ENCODE peak calls at places on chromosome 21, in seven cellular contexts. J is thoracic aorta; R is CD4-positive, alpha-beta T cell; W is AG04450; E is HFF-Myc; C is neural crest cell; L is Calu3. K is an unnamed sample.

GRCh38 chr21:46188226-46189212 is 4.3 kb upstream of the SPATC1L start:
- DNase-seq in J (no peak), R (no peak), W (no peak), E (no peak), C (no peak), L (peak), K (no peak)

GRCh38 chr21:25115021-25115420 is 492.3 kb downstream of the MRPL39 start:
- DNase-seq in J (no peak), R (no peak), W (no peak), E (no peak), C (no peak), L (no peak), K (no peak)

GRCh38 chr21:42366292-42367010 is at the start of gene TFF1:
- DNase-seq in J (no peak), R (no peak), W (no peak), E (no peak), C (no peak), L (peak), K (no peak)

GRCh38 chr21:14523234-14523633 is 22.9 kb downstream of the SAMSN1 start:
- DNase-seq in J (no peak), R (no peak), W (no peak), E (no peak), C (no peak), L (no peak), K (no peak)

GRCh38 chr21:15754640-15755039 is 24.9 kb downstream of the USP25 start:
- DNase-seq in J (no peak), R (no peak), W (no peak), E (no peak), C (no peak), L (no peak), K (no peak)

GRCh38 chr21:41772351-41773080 is 5.7 kb upstream of the RIPK4 start:
- DNase-seq in J (no peak), R (no peak), W (no peak), E (no peak), C (no peak), L (no peak), K (no peak)

GRCh38 chr21:45858180-45858579 is 123.4 kb upstream of the COL6A1 start:
- DNase-seq in J (no peak), R (no peak), W (no peak), E (no peak), C (no peak), L (no peak), K (no peak)

GRCh38 chr21:44296103-44296519 is 3.7 kb upstream of the PFKL start:
- DNase-seq in J (no peak), R (no peak), W (no peak), E (no peak), C (no peak), L (no peak), K (no peak)

GRCh38 chr21:43731891-43732711 is 13.2 kb downstream of the PDXK start:
- DNase-seq in J (no peak), R (no peak), W (no peak), E (no peak), C (no peak), L (no peak), K (no peak)

GRCh38 chr21:42417533-42417932 is 13.8 kb downstream of the UBASH3A start:
- DNase-seq in J (no peak), R (peak), W (no peak), E (no peak), C (no peak), L (no peak), K (no peak)

GRCh38 chr21:39364949-39365348 is 16.1 kb upstream of the HMGN1 start:
- DNase-seq in J (no peak), R (no peak), W (no peak), E (no peak), C (no peak), L (no peak), K (no peak)

GRCh38 chr21:43658094-43658725 is 1.1 kb downstream of the HSF2BP start:
- DNase-seq in J (no peak), R (no peak), W (no peak), E (no peak), C (no peak), L (no peak), K (no peak)

GRCh38 chr21:38223893-38224540 is 32.8 kb upstream of the KCNJ15 start:
- DNase-seq in J (no peak), R (no peak), W (no peak), E (no peak), C (no peak), L (peak), K (no peak)

GRCh38 chr21:42258885-42259407 is 40.0 kb downstream of the ABCG1 start:
- DNase-seq in J (no peak), R (no peak), W (no peak), E (no peak), C (no peak), L (no peak), K (no peak)

GRCh38 chr21:39029086-39029772 is 154.0 kb downstream of the PSMG1 start:
- DNase-seq in J (no peak), R (no peak), W (peak), E (peak), C (no peak), L (no peak), K (no peak)

GRCh38 chr21:43824883-43825609 is 35.7 kb downstream of the RRP1 start:
- DNase-seq in J (no peak), R (no peak), W (no peak), E (no peak), C (no peak), L (no peak), K (no peak)

GRCh38 chr21:44894687-44895302 is 21.3 kb upstream of the PTTG1IP start:
- DNase-seq in J (no peak), R (no peak), W (no peak), E (no peak), C (no peak), L (no peak), K (no peak)

GRCh38 chr21:38424333-38424732 is 73.9 kb downstream of the ERG start:
- DNase-seq in J (no peak), R (no peak), W (no peak), E (no peak), C (no peak), L (no peak), K (no peak)

GRCh38 chr21:14911351-14911750 is 153.4 kb downstream of the NRIP1 start:
- DNase-seq in J (no peak), R (no peak), W (no peak), E (no peak), C (no peak), L (no peak), K (no peak)

GRCh38 chr21:46213620-46214286 is 14.8 kb downstream of the LSS start:
- DNase-seq in J (no peak), R (no peak), W (no peak), E (no peak), C (no peak), L (no peak), K (peak)

GRCh38 chr21:18350216-18350615 is 53.4 kb downstream of the TMPRSS15 start:
- DNase-seq in J (no peak), R (no peak), W (no peak), E (no peak), C (no peak), L (no peak), K (no peak)

GRCh38 chr21:15617968-15618367 is 111.8 kb upstream of the USP25 start:
- DNase-seq in J (no peak), R (no peak), W (no peak), E (peak), C (no peak), L (no peak), K (no peak)

GRCh38 chr21:15209224-15209623 is 144.4 kb upstream of the NRIP1 start:
- DNase-seq in J (no peak), R (no peak), W (no peak), E (no peak), C (no peak), L (no peak), K (no peak)

GRCh38 chr21:19268634-19269138 is 865.1 kb upstream of the TMPRSS15 start:
- DNase-seq in J (no peak), R (no peak), W (no peak), E (no peak), C (no peak), L (no peak), K (no peak)

DNA sequence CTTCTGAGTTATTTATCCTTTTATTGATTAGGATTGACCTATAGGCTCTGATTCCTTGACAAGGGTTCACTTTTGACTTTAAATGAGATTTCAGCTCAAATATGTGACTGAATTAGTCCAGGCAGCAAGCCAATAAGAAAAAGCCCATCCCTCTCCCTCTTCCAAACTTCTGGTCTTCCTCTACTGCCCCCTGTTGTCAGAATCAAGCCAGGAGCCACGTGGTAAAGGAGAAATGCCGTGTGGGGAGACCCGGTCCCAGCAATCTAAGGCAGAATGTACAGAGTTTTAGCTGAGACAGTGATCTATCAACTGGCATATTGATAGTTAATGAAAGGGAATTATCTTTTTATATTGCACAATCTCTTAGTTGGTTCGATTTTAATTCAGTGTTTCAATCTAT is 5.2 kb downstream of the ADAMTS5 start:
- DNase-seq in J (no peak), R (no peak), W (no peak), E (no peak), C (no peak), L (no peak), K (no peak)
- TF ChIP-seq CTCF in J (no peak), R (no peak), W (no peak), E (peak), C (peak), L (no peak), K (no peak)

GRCh38 chr21:36422279-36423098 is 37.3 kb downstream of the CHAF1B start:
- DNase-seq in J (no peak), R (no peak), W (peak), E (peak), C (peak), L (peak), K (no peak)
- TF ChIP-seq CTCF in J (peak), R (peak), W (peak), E (peak), C (peak), L (peak), K (no peak)

GRCh38 chr21:34912022-34912933 is 136.8 kb downstream of the RUNX1 start:
- DNase-seq in J (no peak), R (no peak), W (no peak), E (no peak), C (no peak), L (no peak), K (no peak)
- TF ChIP-seq CTCF in J (no peak), R (no peak), W (no peak), E (peak), C (no peak), L (no peak), K (no peak)

GRCh38 chr21:32393677-32394001 is 827 bp upstream of the URB1 start:
- DNase-seq in J (no peak), R (no peak), W (no peak), E (no peak), C (no peak), L (no peak), K (no peak)

GRCh38 chr21:32391755-32392154 is 1.1 kb downstream of the URB1 start:
- DNase-seq in J (no peak), R (no peak), W (no peak), E (no peak), C (no peak), L (no peak), K (no peak)

GRCh38 chr21:32392299-32392879 is 423 bp downstream of the URB1 start:
- DNase-seq in J (no peak), R (no peak), W (no peak), E (no peak), C (no peak), L (no peak), K (no peak)

GRCh38 chr21:32389337-32390015 is 3.3 kb downstream of the URB1 start:
- DNase-seq in J (no peak), R (no peak), W (no peak), E (no peak), C (no peak), L (no peak), K (no peak)

GRCh38 chr21:32392880-32393676 is at the start of gene URB1:
- DNase-seq in J (peak), R (peak), W (peak), E (no peak), C (peak), L (peak), K (peak)
- TF ChIP-seq CTCF in J (no peak), R (no peak), W (no peak), E (no peak), C (no peak), L (no peak), K (no peak)

GRCh38 chr21:30831194-30831765 is 1.7 kb upstream of the KRTAP7-1 start:
- DNase-seq in J (no peak), R (no peak), W (no peak), E (peak), C (peak), L (no peak), K (no peak)
- TF ChIP-seq CTCF in J (peak), R (peak), W (peak), E (peak), C (peak), L (no peak), K (no peak)

K was measured in activated B cell treated with CpG ODN at 0.5 μM for 24 hours.